ENCODE peak calls at places on chromosomes 5 and 9, in four cellular contexts. One of them, this sample, is unnamed.

GRCh38 chr5:116455061-116455460 is 119.6 kb downstream of the SEMA6A start:
- DNase-seq in suprapubic skin: no peak
- DNase-seq in fibroblast of the aortic adventitia: peak
- DNase-seq in Calu3: no peak
- DNase-seq in this sample: no peak

GRCh38 chr5:56569576-56569975 is 245.8 kb upstream of the MAP3K1 start:
- DNase-seq in suprapubic skin: no peak
- DNase-seq in fibroblast of the aortic adventitia: peak
- DNase-seq in Calu3: no peak
- DNase-seq in this sample: no peak

GRCh38 chr5:26054594-26054993 is 983.8 kb downstream of the CDH9 start:
- DNase-seq in suprapubic skin: no peak
- DNase-seq in fibroblast of the aortic adventitia: no peak
- DNase-seq in Calu3: no peak
- DNase-seq in this sample: no peak

GRCh38 chr9:74817281-74818181 is 70.2 kb downstream of the TRPM6 start:
- DNase-seq in Calu3: no peak
- DNase-seq in fibroblast of the aortic adventitia: no peak
- DNase-seq in suprapubic skin: no peak
- DNase-seq in this sample: peak

GRCh38 chr5:127228540-127229184 is 61.9 kb upstream of the MEGF10 start:
- DNase-seq in fibroblast of the aortic adventitia: no peak
- DNase-seq in suprapubic skin: no peak
- DNase-seq in Calu3: no peak
- DNase-seq in this sample: no peak

GRCh38 chr5:138962619-138963370 is 87.7 kb upstream of the LRRTM2 start:
- DNase-seq in Calu3: no peak
- DNase-seq in fibroblast of the aortic adventitia: no peak
- DNase-seq in suprapubic skin: no peak
- DNase-seq in this sample: no peak

GRCh38 chr9:88258012-88258411 is 119.7 kb upstream of the SPATA31C2 start:
- DNase-seq in suprapubic skin: no peak
- DNase-seq in Calu3: no peak
- DNase-seq in fibroblast of the aortic adventitia: peak
- DNase-seq in this sample: no peak

GRCh38 chr9:129610193-129610472 is 10.8 kb downstream of the C9orf50 start:
- DNase-seq in Calu3: no peak
- DNase-seq in suprapubic skin: no peak
- DNase-seq in fibroblast of the aortic adventitia: no peak
- DNase-seq in this sample: no peak

GRCh38 chr5:108260858-108261170 is 121.1 kb downstream of the FBXL17 start:
- DNase-seq in suprapubic skin: no peak
- DNase-seq in Calu3: no peak
- DNase-seq in fibroblast of the aortic adventitia: no peak
- DNase-seq in this sample: no peak
- TF ChIP-seq CTCF in suprapubic skin: no peak
- TF ChIP-seq CTCF in Calu3: peak
- TF ChIP-seq CTCF in fibroblast of the aortic adventitia: no peak
- TF ChIP-seq CTCF in this sample: no peak

GRCh38 chr5:114782869-114783268 is 386.8 kb downstream of the TRIM36 start:
- DNase-seq in fibroblast of the aortic adventitia: no peak
- DNase-seq in Calu3: no peak
- DNase-seq in suprapubic skin: no peak
- DNase-seq in this sample: no peak
- TF ChIP-seq CTCF in fibroblast of the aortic adventitia: no peak
- TF ChIP-seq CTCF in Calu3: no peak
- TF ChIP-seq CTCF in suprapubic skin: no peak
- TF ChIP-seq CTCF in this sample: no peak

GRCh38 chr9:100426532-100427365 is at the start of gene MSANTD3:
- DNase-seq in fibroblast of the aortic adventitia: peak
- DNase-seq in suprapubic skin: peak
- DNase-seq in Calu3: peak
- DNase-seq in this sample: peak
- TF ChIP-seq CTCF in fibroblast of the aortic adventitia: no peak
- TF ChIP-seq CTCF in suprapubic skin: no peak
- TF ChIP-seq CTCF in Calu3: no peak
- TF ChIP-seq CTCF in this sample: no peak

DNA sequence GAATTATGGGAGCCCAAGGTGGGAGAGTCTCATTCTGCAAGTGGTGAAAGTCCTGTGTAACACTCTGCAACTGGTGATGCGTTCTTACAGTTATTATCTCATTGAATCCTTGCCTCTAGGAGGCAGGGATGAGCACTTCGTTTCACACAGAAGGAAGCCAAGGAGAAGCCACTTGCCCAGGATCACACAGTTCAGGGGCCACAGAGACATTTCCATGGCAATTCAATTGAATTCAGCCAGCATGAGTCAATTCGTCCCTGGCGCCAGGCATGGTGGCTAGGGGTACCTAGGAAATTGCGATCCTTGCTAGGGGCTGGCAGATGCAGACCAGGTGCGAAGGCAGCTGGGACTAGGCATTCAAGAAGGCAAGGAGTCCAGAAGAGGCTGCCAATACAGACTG is 26.2 kb downstream of the LHX2 start:
- DNase-seq in Calu3: no peak
- DNase-seq in fibroblast of the aortic adventitia: no peak
- DNase-seq in suprapubic skin: no peak
- DNase-seq in this sample: no peak
- TF ChIP-seq CTCF in Calu3: no peak
- TF ChIP-seq CTCF in fibroblast of the aortic adventitia: no peak
- TF ChIP-seq CTCF in suprapubic skin: no peak
- TF ChIP-seq CTCF in this sample: no peak

GRCh38 chr5:153756540-153756939 is 266.1 kb downstream of the GRIA1 start:
- DNase-seq in Calu3: no peak
- DNase-seq in suprapubic skin: no peak
- DNase-seq in fibroblast of the aortic adventitia: peak
- DNase-seq in this sample: no peak
- TF ChIP-seq CTCF in Calu3: no peak
- TF ChIP-seq CTCF in suprapubic skin: no peak
- TF ChIP-seq CTCF in fibroblast of the aortic adventitia: peak
- TF ChIP-seq CTCF in this sample: no peak

GRCh38 chr9:128420651-128421473 is at the start of gene CERCAM:
- DNase-seq in fibroblast of the aortic adventitia: peak
- DNase-seq in suprapubic skin: no peak
- DNase-seq in Calu3: peak
- DNase-seq in this sample: peak
- TF ChIP-seq CTCF in fibroblast of the aortic adventitia: no peak
- TF ChIP-seq CTCF in suprapubic skin: no peak
- TF ChIP-seq CTCF in Calu3: no peak
- TF ChIP-seq CTCF in this sample: no peak

DNA sequence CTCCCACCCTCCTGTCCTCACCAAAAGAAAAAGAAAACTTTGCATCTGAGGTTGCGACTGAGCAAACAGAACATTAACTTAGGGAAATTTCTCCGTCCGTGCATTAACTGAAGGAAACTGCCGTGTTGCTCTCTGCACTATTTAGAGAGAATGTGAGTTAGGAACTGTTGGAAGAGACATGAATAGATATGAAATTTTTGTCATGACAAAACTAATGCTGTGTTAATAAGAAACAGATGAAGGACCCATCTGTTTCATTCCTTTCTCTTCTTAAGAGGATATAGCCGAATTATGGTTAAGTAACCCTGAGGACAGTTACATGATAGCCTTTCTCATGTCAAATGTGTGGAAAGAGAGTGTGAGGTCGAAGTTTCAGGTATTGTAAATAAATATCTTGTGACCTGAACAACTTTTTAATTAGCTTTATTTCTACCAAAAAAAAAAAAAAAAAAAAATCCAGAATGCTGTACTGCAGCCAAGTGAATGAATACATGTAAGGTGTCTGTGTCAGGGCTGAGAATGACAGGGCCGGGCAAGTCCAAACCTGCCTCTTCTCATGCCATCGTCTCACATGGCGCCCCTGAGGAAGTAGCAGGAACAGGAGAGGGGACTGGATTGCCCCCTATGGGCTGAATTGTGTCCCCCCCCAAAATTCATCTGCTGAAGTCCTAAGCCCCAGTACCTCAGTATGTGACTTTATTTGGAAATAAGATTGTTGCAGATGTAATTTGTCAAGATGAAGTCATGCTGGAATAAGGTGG is 35.6 kb upstream of the ANKRD33B start:
- DNase-seq in Calu3: no peak
- DNase-seq in fibroblast of the aortic adventitia: peak
- DNase-seq in suprapubic skin: no peak
- DNase-seq in this sample: no peak
- TF ChIP-seq CTCF in Calu3: no peak
- TF ChIP-seq CTCF in fibroblast of the aortic adventitia: peak
- TF ChIP-seq CTCF in suprapubic skin: no peak
- TF ChIP-seq CTCF in this sample: no peak

GRCh38 chr9:76290555-76290954 is 103.7 kb downstream of the RFK start:
- DNase-seq in fibroblast of the aortic adventitia: no peak
- DNase-seq in suprapubic skin: no peak
- DNase-seq in Calu3: no peak
- DNase-seq in this sample: no peak
- TF ChIP-seq CTCF in fibroblast of the aortic adventitia: no peak
- TF ChIP-seq CTCF in suprapubic skin: no peak
- TF ChIP-seq CTCF in Calu3: no peak
- TF ChIP-seq CTCF in this sample: no peak

GRCh38 chr9:109968702-109969450 is 188.9 kb downstream of the PALM2AKAP2 start:
- DNase-seq in Calu3: no peak
- DNase-seq in fibroblast of the aortic adventitia: peak
- DNase-seq in suprapubic skin: no peak
- DNase-seq in this sample: no peak
- TF ChIP-seq CTCF in Calu3: no peak
- TF ChIP-seq CTCF in fibroblast of the aortic adventitia: peak
- TF ChIP-seq CTCF in suprapubic skin: no peak
- TF ChIP-seq CTCF in this sample: no peak

DNA sequence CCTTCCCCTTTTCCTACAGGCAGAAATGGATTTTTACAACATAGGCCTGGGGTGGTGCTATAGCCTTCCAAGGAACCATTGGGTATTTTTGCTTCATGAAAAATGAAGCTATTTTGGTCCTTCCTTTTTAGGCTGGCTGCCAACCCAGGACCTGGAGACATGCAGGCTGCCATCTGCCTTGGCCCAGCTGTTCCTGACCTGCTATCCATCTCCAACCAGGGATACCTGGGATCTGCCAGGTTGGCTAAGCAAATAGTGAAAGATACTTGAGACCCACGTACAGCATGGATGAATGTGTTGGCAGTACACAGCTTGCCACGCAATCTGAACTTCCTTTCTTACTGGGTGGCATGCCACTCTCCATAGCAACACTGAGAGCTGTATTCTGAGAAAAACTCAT is 31.1 kb downstream of the MRPS27 start:
- DNase-seq in suprapubic skin: no peak
- DNase-seq in Calu3: no peak
- DNase-seq in fibroblast of the aortic adventitia: no peak
- DNase-seq in this sample: no peak
- TF ChIP-seq CTCF in suprapubic skin: no peak
- TF ChIP-seq CTCF in Calu3: no peak
- TF ChIP-seq CTCF in fibroblast of the aortic adventitia: no peak
- TF ChIP-seq CTCF in this sample: no peak